ENCODE peak calls at places on chromosomes 11 and 22, in six cellular contexts. One of them, this sample, is unnamed.
A peak's percentile ranks its signal among the peaks of the same experiment; 100 is the strongest.

GRCh38 chr11:128055576-128056217 is 531.7 kb downstream of the ETS1 start:
- DNase-seq in naive thymus-derived CD8-positive, alpha-beta T cell: no peak
- DNase-seq in HT-29: no peak
- DNase-seq in astrocyte of the cerebellum: no peak
- DNase-seq in GM12892: no peak
- DNase-seq in omental fat pad: no peak
- DNase-seq in this sample: no peak

GRCh38 chr22:46044718-46045458 is 67.9 kb upstream of the WNT7B start:
- DNase-seq in omental fat pad: peak; percentile 23
- DNase-seq in HT-29: no peak
- DNase-seq in GM12892: no peak
- DNase-seq in astrocyte of the cerebellum: no peak
- DNase-seq in naive thymus-derived CD8-positive, alpha-beta T cell: no peak
- DNase-seq in this sample: no peak

GRCh38 chr11:69435161-69435990 is 46.1 kb upstream of the LINC01488 start:
- DNase-seq in HT-29: no peak
- DNase-seq in omental fat pad: no peak
- DNase-seq in GM12892: no peak
- DNase-seq in astrocyte of the cerebellum: no peak
- DNase-seq in naive thymus-derived CD8-positive, alpha-beta T cell: no peak
- DNase-seq in this sample: no peak

GRCh38 chr11:12232819-12233601 is 122.6 kb downstream of the MICAL2 start:
- DNase-seq in omental fat pad: no peak
- DNase-seq in astrocyte of the cerebellum: peak; percentile 74
- DNase-seq in HT-29: peak; percentile 57
- DNase-seq in GM12892: no peak
- DNase-seq in naive thymus-derived CD8-positive, alpha-beta T cell: no peak
- DNase-seq in this sample: no peak

GRCh38 chr22:46367707-46368191 is 32.2 kb downstream of the TRMU start:
- DNase-seq in GM12892: peak; percentile 94
- DNase-seq in HT-29: peak; percentile 82
- DNase-seq in naive thymus-derived CD8-positive, alpha-beta T cell: peak; percentile 76
- DNase-seq in omental fat pad: peak; percentile 74
- DNase-seq in astrocyte of the cerebellum: no peak
- DNase-seq in this sample: peak; percentile 74

GRCh38 chr11:103806130-103806900 is 230.1 kb upstream of the DDI1 start:
- DNase-seq in HT-29: peak; percentile 76
- DNase-seq in omental fat pad: no peak
- DNase-seq in astrocyte of the cerebellum: peak; percentile 82
- DNase-seq in naive thymus-derived CD8-positive, alpha-beta T cell: no peak
- DNase-seq in GM12892: no peak
- DNase-seq in this sample: no peak

GRCh38 chr11:67277231-67277961 is 11.1 kb downstream of the GRK2 start:
- DNase-seq in omental fat pad: peak; percentile 71
- DNase-seq in astrocyte of the cerebellum: no peak
- DNase-seq in HT-29: peak; percentile 76
- DNase-seq in GM12892: peak; percentile 99
- DNase-seq in naive thymus-derived CD8-positive, alpha-beta T cell: peak; percentile 94
- DNase-seq in this sample: peak; percentile 79

GRCh38 chr11:94934362-94934761 is 39.0 kb downstream of the CWC15 start:
- DNase-seq in omental fat pad: no peak
- DNase-seq in HT-29: no peak
- DNase-seq in astrocyte of the cerebellum: no peak
- DNase-seq in naive thymus-derived CD8-positive, alpha-beta T cell: no peak
- DNase-seq in GM12892: no peak
- DNase-seq in this sample: no peak

GRCh38 chr22:46776876-46777608 is 14.6 kb downstream of the TBC1D22A start:
- DNase-seq in astrocyte of the cerebellum: no peak
- DNase-seq in naive thymus-derived CD8-positive, alpha-beta T cell: no peak
- DNase-seq in omental fat pad: no peak
- DNase-seq in GM12892: no peak
- DNase-seq in HT-29: no peak
- DNase-seq in this sample: no peak

GRCh38 chr11:554824-555499 is 5.6 kb downstream of the LMNTD2 start:
- DNase-seq in astrocyte of the cerebellum: no peak
- DNase-seq in GM12892: peak; percentile 89
- DNase-seq in naive thymus-derived CD8-positive, alpha-beta T cell: peak; percentile 74
- DNase-seq in HT-29: peak; percentile 81
- DNase-seq in omental fat pad: no peak
- DNase-seq in this sample: peak; percentile 74

GRCh38 chr22:50199836-50200332 is 927 bp upstream of the SELENOO start:
- DNase-seq in HT-29: peak; percentile 26
- DNase-seq in omental fat pad: no peak
- DNase-seq in naive thymus-derived CD8-positive, alpha-beta T cell: no peak
- DNase-seq in astrocyte of the cerebellum: no peak
- DNase-seq in GM12892: no peak
- DNase-seq in this sample: no peak

GRCh38 chr11:117842131-117842941 is 17.8 kb upstream of the FXYD2 start:
- DNase-seq in HT-29: no peak
- DNase-seq in GM12892: no peak
- DNase-seq in naive thymus-derived CD8-positive, alpha-beta T cell: no peak
- DNase-seq in omental fat pad: no peak
- DNase-seq in astrocyte of the cerebellum: no peak
- DNase-seq in this sample: no peak

GRCh38 chr11:86497310-86497709 is 122.6 kb downstream of the CCDC81 start:
- DNase-seq in astrocyte of the cerebellum: no peak
- DNase-seq in GM12892: no peak
- DNase-seq in omental fat pad: no peak
- DNase-seq in naive thymus-derived CD8-positive, alpha-beta T cell: no peak
- DNase-seq in HT-29: no peak
- DNase-seq in this sample: no peak

GRCh38 chr11:92216789-92217188 is 7.8 kb upstream of the FAT3 start:
- DNase-seq in GM12892: no peak
- DNase-seq in HT-29: peak; percentile 51
- DNase-seq in naive thymus-derived CD8-positive, alpha-beta T cell: no peak
- DNase-seq in omental fat pad: no peak
- DNase-seq in astrocyte of the cerebellum: no peak
- DNase-seq in this sample: peak; percentile 12

GRCh38 chr11:66484825-66485380 is 4.7 kb downstream of the DPP3 start:
- DNase-seq in HT-29: no peak
- DNase-seq in omental fat pad: no peak
- DNase-seq in astrocyte of the cerebellum: no peak
- DNase-seq in naive thymus-derived CD8-positive, alpha-beta T cell: no peak
- DNase-seq in GM12892: no peak
- DNase-seq in this sample: no peak

GRCh38 chr11:102471474-102471873 is 18.9 kb upstream of the TMEM123 start:
- DNase-seq in omental fat pad: no peak
- DNase-seq in GM12892: no peak
- DNase-seq in HT-29: no peak
- DNase-seq in naive thymus-derived CD8-positive, alpha-beta T cell: no peak
- DNase-seq in astrocyte of the cerebellum: no peak
- DNase-seq in this sample: no peak

GRCh38 chr11:131993291-131993690 is 622.9 kb downstream of the NTM start:
- DNase-seq in astrocyte of the cerebellum: no peak
- DNase-seq in HT-29: no peak
- DNase-seq in naive thymus-derived CD8-positive, alpha-beta T cell: no peak
- DNase-seq in omental fat pad: no peak
- DNase-seq in GM12892: no peak
- DNase-seq in this sample: no peak

GRCh38 chr11:95925011-95925410 is 1.1 kb upstream of the MTMR2 start:
- DNase-seq in HT-29: peak; percentile 84
- DNase-seq in astrocyte of the cerebellum: no peak
- DNase-seq in omental fat pad: no peak
- DNase-seq in GM12892: no peak
- DNase-seq in naive thymus-derived CD8-positive, alpha-beta T cell: no peak
- DNase-seq in this sample: peak; percentile 61

GRCh38 chr11:21289686-21290085 is 620.3 kb downstream of the NELL1 start:
- DNase-seq in astrocyte of the cerebellum: no peak
- DNase-seq in naive thymus-derived CD8-positive, alpha-beta T cell: no peak
- DNase-seq in GM12892: no peak
- DNase-seq in omental fat pad: no peak
- DNase-seq in HT-29: peak; percentile 7
- DNase-seq in this sample: no peak

GRCh38 chr22:42996646-42997365 is 18.1 kb downstream of the PACSIN2 start:
- DNase-seq in omental fat pad: no peak
- DNase-seq in astrocyte of the cerebellum: no peak
- DNase-seq in GM12892: no peak
- DNase-seq in HT-29: no peak
- DNase-seq in naive thymus-derived CD8-positive, alpha-beta T cell: no peak
- DNase-seq in this sample: no peak